ENCODE peak calls at places on chromosomes 2 and 18, in ten cellular contexts. L is cardiac fibroblast, B is neural progenitor cell, V is cardiac muscle cell, H is heart left ventricle, Y is stomach, Z is right lobe of liver, Q is H7, T is HCT116, S is prostate gland. P is an unnamed sample.

GRCh38 chr18:55577812-55578539 is 10.0 kb downstream of the TCF4 start:
- DNase-seq in S (no peak), Z (no peak), Q (no peak), B (no peak), T (no peak), L (no peak), Y (no peak), H (no peak), V (no peak), P (no peak)

GRCh38 chr2:120540719-120541552 is 194.7 kb upstream of the GLI2 start:
- DNase-seq in S (no peak), T (no peak), H (no peak), Y (no peak), B (no peak), V (no peak), L (no peak), Z (no peak), Q (no peak), P (no peak)

GRCh38 chr2:44367591-44367990 is 5.8 kb downstream of the CAMKMT start:
- DNase-seq in Z (no peak), L (no peak), S (no peak), Y (no peak), V (no peak), B (no peak), Q (no peak), H (no peak), T (no peak), P (no peak)

GRCh38 chr18:63376493-63377053 is 9.6 kb upstream of the KDSR start:
- DNase-seq in T (no peak), Q (no peak), S (no peak), Z (no peak), Y (no peak), L (peak), H (no peak), V (peak), B (no peak), P (no peak)

GRCh38 chr18:33660696-33661310 is 82.8 kb downstream of the ASXL3 start:
- DNase-seq in V (no peak), B (no peak), T (no peak), L (no peak), Z (no peak), Y (no peak), Q (no peak), H (no peak), S (no peak), P (no peak)

GRCh38 chr2:217873371-217873770 is 129.4 kb downstream of the TNS1 start:
- DNase-seq in T (no peak), Y (no peak), V (no peak), S (no peak), L (no peak), Z (no peak), H (no peak), B (no peak), Q (peak), P (no peak)

GRCh38 chr2:136204959-136205358 is 87.0 kb upstream of the CXCR4 start:
- DNase-seq in V (no peak), B (no peak), L (no peak), Q (no peak), Z (no peak), T (no peak), H (no peak), Y (no peak), S (no peak), P (no peak)

GRCh38 chr2:36695746-36696415 is 626 bp upstream of the VIT start:
- DNase-seq in Y (no peak), B (no peak), L (peak), H (no peak), Q (peak), S (no peak), T (no peak), Z (no peak), V (peak), P (no peak)

GRCh38 chr2:71592181-71592711 is 138.9 kb downstream of the DYSF start:
- DNase-seq in L (no peak), T (no peak), Z (no peak), H (no peak), Y (no peak), S (no peak), V (no peak), Q (peak), B (no peak), P (no peak)

GRCh38 chr2:230723363-230723762 is 10.7 kb downstream of the CAB39 start:
- DNase-seq in V (no peak), L (peak), Q (peak), Y (no peak), T (no peak), H (no peak), B (no peak), Z (no peak), S (no peak), P (no peak)

GRCh38 chr2:11738589-11739436 is 7.6 kb upstream of the LPIN1 start:
- DNase-seq in V (peak), T (peak), Z (peak), H (no peak), B (peak), Q (peak), Y (peak), L (peak), S (no peak), P (peak)

GRCh38 chr18:46650681-46651080 is 6.3 kb downstream of the LOXHD1 start:
- DNase-seq in V (no peak), S (no peak), Q (no peak), H (no peak), Z (no peak), L (no peak), T (no peak), Y (no peak), B (no peak), P (no peak)

GRCh38 chr2:85729825-85730510 is 23.8 kb upstream of the ATOH8 start:
- DNase-seq in S (no peak), Z (no peak), Q (no peak), B (no peak), V (no peak), T (no peak), H (no peak), Y (no peak), L (no peak), P (no peak)

GRCh38 chr2:211867845-211868361 is 670.7 kb downstream of the ERBB4 start:
- DNase-seq in B (no peak), V (no peak), Y (no peak), T (no peak), S (no peak), Z (no peak), L (peak), Q (no peak), H (no peak), P (no peak)

GRCh38 chr2:83951378-83951947 is 507.6 kb downstream of the SUCLG1 start:
- DNase-seq in L (no peak), S (no peak), V (no peak), Y (no peak), T (no peak), Z (no peak), B (no peak), H (no peak), Q (no peak), P (no peak)

GRCh38 chr2:101295895-101296294 is 12.6 kb downstream of the RNF149 start:
- DNase-seq in Y (no peak), Z (no peak), S (no peak), B (no peak), H (no peak), V (peak), L (peak), Q (no peak), T (no peak), P (no peak)

GRCh38 chr2:108612514-108613183 is 78.4 kb downstream of the LIMS1 start:
- DNase-seq in H (no peak), V (no peak), L (no peak), Z (no peak), T (no peak), S (no peak), Q (no peak), B (no peak), Y (peak), P (no peak)

GRCh38 chr2:216775043-216775453 is 79.7 kb upstream of the IGFBP5 start:
- DNase-seq in S (no peak), Q (no peak), H (peak), Y (no peak), B (no peak), L (peak), V (peak), T (peak), Z (no peak), P (no peak)

GRCh38 chr2:235666240-235666781 is 172.5 kb downstream of the AGAP1 start:
- DNase-seq in Y (no peak), H (peak), S (peak), Z (no peak), L (peak), V (peak), B (peak), Q (no peak), T (peak), P (no peak)

DNA sequence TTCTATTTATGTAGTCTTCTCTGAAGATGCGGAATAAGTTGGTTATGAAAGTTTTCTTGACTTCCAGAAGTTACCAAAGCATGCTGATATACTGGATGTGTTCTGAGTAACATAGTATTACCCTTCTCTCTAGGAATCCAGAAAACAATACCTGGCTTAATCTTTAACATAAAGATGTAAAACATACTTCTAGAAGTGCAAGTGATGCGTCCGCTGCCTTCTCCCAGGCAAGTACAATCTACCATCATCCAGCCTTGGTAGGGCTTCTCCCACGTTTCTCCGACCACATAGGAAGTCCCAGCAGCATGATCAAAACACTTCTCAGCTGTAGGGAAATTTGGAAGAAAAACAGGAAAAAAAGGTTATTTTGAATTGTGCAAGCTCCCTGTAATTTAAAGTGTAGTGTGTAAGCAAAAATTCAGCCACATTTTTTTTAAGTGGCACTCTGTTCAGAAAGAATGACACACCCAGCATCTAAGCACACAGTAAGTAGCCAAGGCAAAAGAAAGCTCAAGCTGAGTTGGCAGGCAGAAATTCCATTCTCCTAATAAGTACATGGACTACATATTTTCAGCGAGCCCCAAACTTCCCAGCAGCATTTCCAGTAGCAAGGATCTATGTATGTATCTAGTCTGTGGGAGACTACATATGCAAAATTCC is 5.2 kb downstream of the FN1 start:
- DNase-seq in Q (no peak), H (no peak), Z (no peak), B (no peak), T (no peak), L (peak), V (peak), S (no peak), Y (no peak), P (no peak)
- H3K4me3 ChIP-seq in Q (no peak), H (no peak), Z (no peak), B (no peak), T (no peak), L (peak), V (no peak), S (no peak), Y (no peak), P (no peak)

GRCh38 chr2:112782234-112782799 is 2.0 kb downstream of the IL1A start:
- DNase-seq in T (no peak), B (no peak), Y (no peak), H (no peak), S (no peak), Q (no peak), L (no peak), Z (no peak), V (no peak), P (no peak)

GRCh38 chr2:112787729-112788401 is 3.6 kb upstream of the IL1A start:
- DNase-seq in L (no peak), B (no peak), Q (no peak), Z (no peak), T (no peak), V (no peak), S (no peak), H (no peak), Y (no peak), P (no peak)

GRCh38 chr2:112783187-112783721 is 1.0 kb downstream of the IL1A start:
- DNase-seq in Q (no peak), B (no peak), Z (no peak), L (no peak), Y (no peak), T (no peak), S (no peak), V (no peak), H (no peak), P (no peak)

GRCh38 chr2:112787294-112787693 is 3.0 kb upstream of the IL1A start:
- DNase-seq in S (no peak), Z (no peak), H (no peak), Q (no peak), V (peak), B (no peak), T (no peak), L (peak), Y (no peak), P (no peak)

GRCh38 chr2:112784199-112785189 is at the start of gene IL1A:
- DNase-seq in S (no peak), Z (no peak), Q (peak), V (peak), L (peak), Y (no peak), B (peak), H (no peak), T (peak), P (no peak)
- H3K4me3 ChIP-seq in S (no peak), Z (no peak), Q (no peak), V (no peak), L (no peak), Y (no peak), B (peak), H (no peak), T (no peak), P (peak)

DNA sequence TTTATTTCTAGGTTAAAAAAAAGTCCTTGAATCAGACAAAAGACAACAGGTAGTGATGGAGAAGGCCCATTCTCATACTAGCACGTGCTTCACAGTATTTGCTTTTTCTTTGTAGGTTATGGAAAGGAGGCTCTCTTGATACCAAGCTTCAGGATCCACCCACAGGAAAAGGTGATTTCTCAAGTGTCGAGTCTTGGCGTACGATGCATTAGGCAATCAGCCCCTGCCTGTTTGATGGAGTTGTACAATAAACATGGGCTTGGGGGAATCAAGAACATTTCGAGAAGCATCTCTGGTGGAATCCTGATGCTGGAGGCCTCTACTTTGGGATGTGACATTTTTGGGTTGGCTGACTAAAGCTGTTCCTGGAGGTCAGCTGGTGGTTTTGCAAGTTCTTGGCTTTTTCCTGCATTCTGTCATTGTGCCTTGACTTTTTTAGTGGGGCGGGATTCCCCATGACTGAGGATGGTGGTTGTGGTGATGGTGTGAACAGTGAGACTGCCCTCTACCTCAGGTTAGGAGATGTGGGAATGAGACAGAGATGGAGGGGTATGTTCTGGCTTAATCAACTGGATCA is 231.5 kb upstream of the SPRED2 start:
- DNase-seq in Q (no peak), Y (no peak), Z (no peak), V (no peak), B (no peak), S (no peak), H (no peak), T (no peak), L (no peak), P (no peak)
- H3K4me3 ChIP-seq in Q (no peak), Y (no peak), Z (no peak), V (no peak), B (no peak), S (no peak), H (no peak), T (no peak), L (no peak), P (no peak)

GRCh38 chr18:36509646-36510197 is 212.2 kb downstream of the FHOD3 start:
- DNase-seq in V (no peak), B (no peak), Q (no peak), Y (no peak), T (no peak), Z (no peak), S (no peak), H (no peak), L (no peak), P (no peak)

GRCh38 chr18:36514778-36515177 is 217.3 kb downstream of the FHOD3 start:
- DNase-seq in V (no peak), Y (no peak), H (no peak), Z (no peak), L (no peak), T (no peak), S (no peak), Q (peak), B (peak), P (no peak)

GRCh38 chr18:36516258-36516657 is 218.7 kb downstream of the FHOD3 start:
- DNase-seq in B (no peak), T (no peak), Q (no peak), H (no peak), Z (no peak), V (no peak), L (no peak), S (no peak), Y (no peak), P (no peak)

GRCh38 chr18:36516726-36517125 is 219.2 kb downstream of the FHOD3 start:
- DNase-seq in Q (no peak), S (no peak), V (no peak), L (no peak), H (no peak), Y (no peak), Z (no peak), B (no peak), T (no peak), P (no peak)

GRCh38 chr18:36511791-36512352 is 214.4 kb downstream of the FHOD3 start:
- DNase-seq in T (no peak), Q (no peak), L (peak), Y (no peak), V (peak), H (no peak), S (no peak), Z (no peak), B (no peak), P (no peak)
- H3K4me3 ChIP-seq in T (no peak), Q (no peak), L (no peak), Y (no peak), V (no peak), H (no peak), S (no peak), Z (no peak), B (no peak), P (no peak)

P was measured in upper lobe of right lung.